ENCODE peak calls at places on chromosomes 1 and 21, in six cellular contexts. Z is heart left ventricle, G is left lung, A is cardiac muscle cell, P is neural progenitor cell, E is heart right ventricle. F is an unnamed sample. For H3K36me3, the result is how much of the 10 kb centered on the place peaks cover.

GRCh38 chr21:41570791-41571355 is 62.9 kb upstream of the TMPRSS2 start:
- DNase-seq in Z (no peak), G (no peak), A (no peak), P (no peak), E (no peak), F (no peak)

GRCh38 chr1:221013691-221014293 is 134.5 kb downstream of the HLX start:
- DNase-seq in Z (no peak), G (no peak), A (no peak), P (no peak), E (no peak), F (no peak)

GRCh38 chr1:8602471-8603219 is 214.8 kb downstream of the RERE start:
- DNase-seq in Z (no peak), G (no peak), A (no peak), P (no peak), E (no peak), F (no peak)

GRCh38 chr1:3197781-3198316 is 128.8 kb downstream of the PRDM16 start:
- DNase-seq in Z (no peak), G (no peak), A (no peak), P (no peak), E (no peak), F (no peak)

GRCh38 chr21:45592208-45592619 is 50.0 kb upstream of the SLC19A1 start:
- DNase-seq in Z (no peak), G (peak), A (no peak), P (no peak), E (no peak), F (no peak)

GRCh38 chr1:232974971-232975370 is 24.6 kb downstream of the NTPCR start:
- DNase-seq in Z (no peak), G (no peak), A (peak), P (no peak), E (no peak), F (no peak)

GRCh38 chr21:40194181-40194580 is 326.9 kb downstream of the PCP4 start:
- DNase-seq in Z (no peak), G (no peak), A (no peak), P (no peak), E (no peak), F (no peak)

GRCh38 chr1:25619101-25619890 is 2.7 kb downstream of the MAN1C1 start:
- DNase-seq in Z (peak), G (no peak), A (peak), P (peak), E (peak), F (peak)

GRCh38 chr21:16037386-16037785 is 307.6 kb downstream of the USP25 start:
- DNase-seq in Z (no peak), G (no peak), A (peak), P (no peak), E (no peak), F (no peak)

GRCh38 chr1:109626682-109627408 is 7.2 kb downstream of the AMPD2 start:
- DNase-seq in Z (no peak), G (no peak), A (no peak), P (no peak), E (no peak), F (no peak)

GRCh38 chr1:109624215-109625010 is 4.8 kb downstream of the AMPD2 start:
- DNase-seq in Z (no peak), G (no peak), A (no peak), P (no peak), E (no peak), F (peak)

GRCh38 chr1:109625176-109625575 is 5.5 kb downstream of the AMPD2 start:
- DNase-seq in Z (no peak), G (no peak), A (no peak), P (no peak), E (no peak), F (no peak)

GRCh38 chr1:109627692-109628399 is 8.2 kb downstream of the AMPD2 start:
- DNase-seq in Z (no peak), G (no peak), A (no peak), P (no peak), E (no peak), F (no peak)

DNA sequence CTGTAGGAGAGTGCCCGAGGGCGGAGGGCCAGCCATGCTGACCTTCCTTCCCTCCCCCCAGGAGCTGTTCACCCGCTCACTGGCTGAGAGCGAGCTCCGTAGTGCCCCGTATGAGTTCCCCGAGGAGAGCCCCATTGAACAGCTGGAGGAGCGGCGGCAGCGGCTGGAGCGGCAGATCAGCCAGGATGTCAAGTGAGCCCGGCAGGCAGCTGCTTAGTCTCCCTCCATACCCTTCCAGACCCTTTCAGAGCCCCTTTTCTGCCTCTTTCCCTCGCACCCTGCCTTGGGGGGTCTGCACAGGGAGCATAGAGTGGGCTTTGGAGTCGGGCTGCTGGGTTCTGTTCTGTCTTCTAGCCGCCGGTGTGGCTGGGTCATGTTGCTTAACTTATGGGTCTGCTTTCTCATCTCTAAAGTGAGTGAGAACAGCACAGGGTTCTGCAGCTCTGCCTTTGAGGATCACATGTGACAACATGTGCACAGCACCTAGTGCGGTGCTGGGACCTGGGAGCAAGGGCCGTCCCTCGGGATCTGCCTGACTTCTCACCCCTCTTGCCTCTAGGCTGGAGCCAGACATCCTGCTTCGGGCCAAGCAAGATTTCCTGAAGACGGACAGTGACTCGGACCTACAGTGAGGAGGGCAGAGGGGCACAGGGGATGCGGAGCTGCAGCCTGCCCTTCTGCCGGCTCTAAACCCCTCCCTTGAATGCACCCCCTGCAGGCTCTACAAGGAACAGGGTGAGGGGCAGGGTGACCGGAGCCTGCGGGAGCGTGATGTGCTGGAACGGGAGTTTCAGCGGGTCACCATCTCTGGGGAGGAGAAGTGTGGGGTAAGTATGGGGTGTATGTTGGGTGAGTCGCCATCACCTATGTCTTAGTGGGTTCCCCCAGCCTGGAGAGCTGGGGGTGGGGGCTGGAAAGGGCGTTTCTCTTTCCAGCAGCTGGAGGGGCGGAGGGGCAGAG is 6.2 kb downstream of the AMPD2 start:
- DNase-seq in Z (no peak), G (no peak), A (no peak), P (no peak), E (no peak), F (peak)
- H3K4me3 ChIP-seq in Z (no peak), G (no peak), A (no peak), P (no peak), E (no peak), F (peak)

DNA sequence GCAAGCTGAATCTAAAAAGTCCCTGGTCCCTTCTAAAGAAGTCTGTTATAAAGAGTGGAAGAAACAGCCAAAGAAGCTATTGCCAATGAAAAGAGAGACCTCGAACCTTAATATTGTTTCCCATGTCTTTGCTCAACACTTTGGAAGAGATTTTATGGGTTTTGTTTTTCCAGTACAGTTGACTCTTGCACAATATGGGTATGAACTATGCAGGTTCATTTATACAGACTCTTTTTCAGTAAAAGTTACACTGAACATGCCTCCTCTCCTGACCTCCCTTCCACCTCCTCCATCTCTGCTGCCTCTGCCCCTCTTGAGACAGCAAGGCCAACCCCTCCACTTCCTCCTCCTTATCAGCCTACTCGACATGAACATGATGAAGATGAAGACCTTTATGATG is 332.5 kb downstream of the SETD4 start:
- DNase-seq in Z (no peak), G (no peak), A (no peak), P (no peak), E (no peak), F (no peak)
- H3K27ac ChIP-seq in Z (no peak), G (no peak), A (no peak), P (no peak), E (no peak), F (no peak)

GRCh38 chr1:155961937-155962336 is 16.4 kb downstream of the ARHGEF2 start:
- DNase-seq in Z (peak), G (no peak), A (peak), P (no peak), E (peak), F (no peak)
- H3K36me3 ChIP-seq in Z (half or more), G (under half), A (half or more), P (under half), E (half or more), F (half or more)

GRCh38 chr1:966135-966602 is at the start of gene PLEKHN1:
- DNase-seq in Z (no peak), G (no peak), A (peak), P (no peak), E (no peak), F (no peak)

GRCh38 chr1:966603-967295 is 467 bp downstream of the PLEKHN1 start:
- DNase-seq in Z (peak), G (peak), A (peak), P (peak), E (peak), F (peak)

GRCh38 chr1:963746-964525 is 2.3 kb upstream of the PLEKHN1 start:
- DNase-seq in Z (no peak), G (no peak), A (no peak), P (no peak), E (no peak), F (no peak)

GRCh38 chr1:964691-965525 is 1.4 kb upstream of the PLEKHN1 start:
- DNase-seq in Z (no peak), G (no peak), A (no peak), P (no peak), E (no peak), F (no peak)

GRCh38 chr1:965526-966134 is 652 bp upstream of the PLEKHN1 start:
- DNase-seq in Z (no peak), G (no peak), A (no peak), P (no peak), E (no peak), F (no peak)
- H3K4me3 ChIP-seq in Z (no peak), G (peak), A (no peak), P (no peak), E (peak), F (no peak)

GRCh38 chr1:32372149-32372756 is 9.9 kb downstream of the TSSK3 start:
- DNase-seq in Z (no peak), G (no peak), A (no peak), P (no peak), E (no peak), F (no peak)

GRCh38 chr1:32376199-32376598 is 13.9 kb downstream of the TSSK3 start:
- DNase-seq in Z (no peak), G (no peak), A (no peak), P (no peak), E (no peak), F (no peak)

GRCh38 chr1:32374193-32374592 is 11.9 kb downstream of the TSSK3 start:
- DNase-seq in Z (no peak), G (no peak), A (no peak), P (no peak), E (no peak), F (no peak)

GRCh38 chr1:32380061-32380460 is 14.2 kb downstream of the BSDC1 start:
- DNase-seq in Z (no peak), G (no peak), A (no peak), P (no peak), E (no peak), F (no peak)

DNA sequence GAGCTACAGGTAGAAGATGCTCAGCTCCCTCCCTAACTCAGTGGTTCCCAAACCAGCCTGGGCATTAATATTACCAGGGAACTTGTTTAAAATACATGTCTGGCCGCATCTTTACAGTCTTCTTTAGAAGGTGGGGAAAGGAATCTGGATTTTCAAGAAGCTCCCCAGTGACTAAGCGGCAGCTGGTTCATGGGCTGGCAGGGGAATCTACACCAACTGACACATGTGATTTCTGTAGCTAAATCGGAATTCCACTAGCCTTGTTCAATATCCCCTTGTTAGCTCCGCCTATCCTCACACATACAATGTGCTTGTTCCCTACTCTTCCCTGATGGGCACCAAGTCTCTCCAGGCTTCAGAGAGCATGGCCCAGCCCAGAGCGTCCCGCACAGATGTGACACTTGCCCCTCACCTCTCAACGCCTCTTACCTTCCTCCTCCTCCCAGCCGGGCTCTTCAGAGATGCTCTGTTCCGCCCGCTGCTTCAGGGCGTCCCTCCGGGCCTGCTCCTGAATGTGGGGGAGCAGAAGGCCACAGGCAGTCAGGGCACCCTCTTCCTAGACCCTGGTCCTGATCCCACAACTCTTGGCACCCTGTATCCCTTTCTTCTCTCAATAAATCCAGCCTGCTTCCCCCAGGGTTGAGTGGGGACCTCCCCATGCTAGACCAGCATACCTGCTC is 15.3 kb downstream of the TSSK3 start:
- DNase-seq in Z (no peak), G (no peak), A (no peak), P (no peak), E (no peak), F (no peak)
- H3K27ac ChIP-seq in Z (no peak), G (no peak), A (no peak), P (no peak), E (no peak), F (no peak)

GRCh38 chr1:161215079-161215478 is at the start of gene FCER1G:
- DNase-seq in Z (peak), G (peak), A (no peak), P (no peak), E (peak), F (no peak)

GRCh38 chr1:161207173-161207572 is 5.0 kb downstream of the NDUFS2 start:
- DNase-seq in Z (peak), G (no peak), A (peak), P (no peak), E (no peak), F (no peak)

GRCh38 chr1:161214374-161214773 is 721 bp upstream of the FCER1G start:
- DNase-seq in Z (no peak), G (no peak), A (no peak), P (no peak), E (no peak), F (no peak)

GRCh38 chr1:161206411-161207140 is 4.4 kb downstream of the NDUFS2 start:
- DNase-seq in Z (peak), G (no peak), A (peak), P (no peak), E (no peak), F (no peak)

DNA sequence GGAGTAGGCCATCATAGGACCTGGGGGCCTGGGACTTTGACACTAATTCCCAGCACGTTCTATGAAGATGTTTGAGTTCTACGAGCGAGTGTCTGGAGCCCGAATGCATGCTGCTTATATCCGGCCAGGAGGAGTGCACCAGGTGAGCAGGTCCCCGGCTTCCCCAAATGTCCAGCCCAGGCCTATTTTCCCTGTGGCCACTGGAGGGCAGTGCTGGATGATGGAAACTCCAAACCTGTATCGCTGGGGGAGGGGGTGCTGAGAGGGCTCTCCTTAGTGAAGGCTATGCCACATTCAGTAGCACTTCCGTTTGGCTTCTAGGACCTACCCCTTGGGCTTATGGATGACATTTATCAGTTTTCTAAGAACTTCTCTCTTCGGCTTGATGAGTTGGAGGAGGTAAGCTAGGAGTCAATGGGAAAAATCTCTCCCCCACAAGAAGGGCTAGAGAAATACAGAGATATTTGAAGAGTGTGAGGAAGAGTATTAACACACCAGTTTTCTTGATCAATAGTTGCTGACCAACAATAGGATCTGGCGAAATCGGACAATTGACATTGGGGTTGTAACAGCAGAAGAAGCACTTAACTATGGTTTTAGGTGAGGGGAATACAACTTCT is 5.2 kb upstream of the FCER1G start:
- DNase-seq in Z (peak), G (peak), A (peak), P (peak), E (peak), F (peak)
- H3K36me3 ChIP-seq in Z (half or more), G (under half), A (half or more), P (under half), E (under half), F (under half)

DNA sequence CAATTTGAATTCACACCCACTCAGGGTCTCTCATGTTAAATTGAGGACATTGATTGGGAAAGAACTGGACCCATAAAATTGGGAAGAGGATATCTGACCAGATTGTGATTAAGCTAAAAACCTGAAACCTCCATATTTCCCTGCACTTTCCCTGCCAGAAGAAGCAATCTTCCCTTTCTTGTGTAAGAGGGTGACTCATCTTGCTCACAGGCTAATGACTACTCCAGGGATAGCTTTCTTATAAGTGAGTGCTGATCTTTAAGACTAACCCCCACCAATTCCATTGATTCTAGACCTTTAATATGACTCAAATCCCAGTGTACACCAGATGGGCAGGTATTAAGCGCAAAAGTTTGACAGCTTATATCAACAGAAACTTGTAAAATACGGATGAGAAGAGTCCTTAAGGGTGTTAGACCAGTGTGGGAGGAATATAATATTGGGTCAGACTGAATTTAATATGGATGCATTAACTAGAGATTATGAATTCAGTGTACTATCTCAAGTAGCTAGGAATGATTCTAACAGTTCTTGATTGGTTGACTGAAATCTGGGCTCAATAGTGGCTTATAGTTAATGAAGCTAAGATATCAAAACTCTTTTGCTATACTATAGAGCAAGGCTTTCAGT is 12.1 kb upstream of the SGIP1 start:
- DNase-seq in Z (no peak), G (no peak), A (peak), P (no peak), E (no peak), F (no peak)
- H3K4me3 ChIP-seq in Z (no peak), G (no peak), A (no peak), P (no peak), E (no peak), F (no peak)

GRCh38 chr1:54289939-54290233 is 89.9 kb downstream of the MRPL37 start:
- DNase-seq in Z (no peak), G (no peak), A (no peak), P (no peak), E (no peak), F (no peak)

GRCh38 chr1:54289061-54289938 is 89.3 kb downstream of the MRPL37 start:
- DNase-seq in Z (no peak), G (no peak), A (no peak), P (peak), E (no peak), F (no peak)

GRCh38 chr1:54292015-54292739 is 92.2 kb downstream of the MRPL37 start:
- DNase-seq in Z (no peak), G (no peak), A (no peak), P (no peak), E (no peak), F (no peak)

GRCh38 chr1:54290443-54291184 is 90.6 kb downstream of the MRPL37 start:
- DNase-seq in Z (no peak), G (no peak), A (peak), P (no peak), E (no peak), F (no peak)

GRCh38 chr1:54291276-54292014 is 91.5 kb downstream of the MRPL37 start:
- DNase-seq in Z (no peak), G (no peak), A (no peak), P (no peak), E (no peak), F (no peak)
- H3K27ac ChIP-seq in Z (no peak), G (no peak), A (peak), P (no peak), E (no peak), F (no peak)

GRCh38 chr1:77961392-77961791 is 17.5 kb downstream of the FUBP1 start:
- DNase-seq in Z (no peak), G (no peak), A (no peak), P (no peak), E (no peak), F (no peak)
- H3K36me3 ChIP-seq in Z (half or more), G (under half), A (half or more), P (half or more), E (half or more), F (half or more)

GRCh38 chr1:227316456-227316855 is 1.8 kb downstream of the CDC42BPA start:
- DNase-seq in Z (no peak), G (no peak), A (no peak), P (no peak), E (no peak), F (no peak)
- H3K4me3 ChIP-seq in Z (peak), G (peak), A (peak), P (peak), E (peak), F (peak)